ENCODE peak calls at places on chromosomes 3 and 15, in nine cellular contexts. F is HCT116; B is gastrocnemius medialis; I is CD8-positive, alpha-beta T cell; G is adrenal gland; D is tibial artery; V is omental fat pad; U is mesothelial cell of epicardium; Q is chondrocyte. Z is an unnamed sample.

GRCh38 chr3:55859305-55859704 is 372.2 kb upstream of the WNT5A start:
- DNase-seq in F (no peak), B (no peak), I (no peak), G (no peak), D (no peak), V (no peak), U (no peak), Q (no peak), Z (no peak)

GRCh38 chr3:183306798-183307671 is 54.0 kb downstream of the B3GNT5 start:
- DNase-seq in F (no peak), B (peak; percentile 71), I (no peak), G (peak; percentile 77), D (peak; percentile 80), V (no peak), U (no peak), Q (no peak), Z (no peak)

GRCh38 chr15:91168457-91168856 is 68.4 kb downstream of the SV2B start:
- DNase-seq in F (no peak), B (no peak), I (no peak), G (no peak), D (no peak), V (no peak), U (no peak), Q (no peak), Z (no peak)

GRCh38 chr3:59654120-59654952 is 604.5 kb upstream of the CFAP20DC start:
- DNase-seq in F (no peak), B (peak; percentile 16), I (no peak), G (no peak), D (no peak), V (no peak), U (no peak), Q (no peak), Z (no peak)

GRCh38 chr15:70208332-70208731 is 110.6 kb upstream of the TLE3 start:
- DNase-seq in F (no peak), B (no peak), I (no peak), G (no peak), D (no peak), V (no peak), U (no peak), Q (no peak), Z (no peak)

GRCh38 chr15:84736375-84736774 is 12.0 kb upstream of the ZNF592 start:
- DNase-seq in F (no peak), B (no peak), I (peak; percentile 65), G (no peak), D (no peak), V (no peak), U (no peak), Q (no peak), Z (no peak)

GRCh38 chr3:64023187-64023860 is at the start of gene PSMD6:
- DNase-seq in F (peak; percentile 64), B (peak; percentile 78), I (peak; percentile 96), G (peak; percentile 88), D (peak; percentile 89), V (peak; percentile 75), U (peak; percentile 79), Q (peak; percentile 95), Z (peak; percentile 40)

GRCh38 chr3:111070772-111071256 is 802 bp upstream of the NECTIN3 start:
- DNase-seq in F (no peak), B (no peak), I (peak; percentile 50), G (no peak), D (peak; percentile 65), V (peak; percentile 46), U (no peak), Q (peak; percentile 92), Z (no peak)

GRCh38 chr15:41575282-41575681 is 16.3 kb downstream of the TYRO3 start:
- DNase-seq in F (no peak), B (no peak), I (no peak), G (no peak), D (no peak), V (no peak), U (no peak), Q (no peak), Z (no peak)

GRCh38 chr3:45409921-45410320 is 21.5 kb downstream of the LARS2 start:
- DNase-seq in F (no peak), B (peak; percentile 16), I (no peak), G (no peak), D (no peak), V (no peak), U (no peak), Q (no peak), Z (no peak)

GRCh38 chr3:72892870-72893269 is 5.0 kb downstream of the GXYLT2 start:
- DNase-seq in F (no peak), B (no peak), I (no peak), G (no peak), D (no peak), V (no peak), U (no peak), Q (no peak), Z (no peak)

GRCh38 chr15:60017538-60018199 is 13.6 kb downstream of the FOXB1 start:
- DNase-seq in F (no peak), B (no peak), I (no peak), G (no peak), D (no peak), V (no peak), U (no peak), Q (no peak), Z (no peak)

GRCh38 chr15:84645496-84645895 is 8.6 kb downstream of the WDR73 start:
- DNase-seq in F (no peak), B (no peak), I (no peak), G (no peak), D (peak; percentile 58), V (no peak), U (no peak), Q (peak; percentile 78), Z (no peak)

GRCh38 chr15:62126364-62126763 is 38.7 kb downstream of the C2CD4B start:
- DNase-seq in F (no peak), B (no peak), I (no peak), G (no peak), D (no peak), V (no peak), U (no peak), Q (no peak), Z (no peak)

GRCh38 chr3:148493631-148494030 is 204.1 kb upstream of the AGTR1 start:
- DNase-seq in F (no peak), B (no peak), I (no peak), G (no peak), D (no peak), V (no peak), U (no peak), Q (no peak), Z (no peak)

GRCh38 chr3:69861556-69861955 is 122.3 kb downstream of the MITF start:
- DNase-seq in F (no peak), B (no peak), I (no peak), G (no peak), D (no peak), V (no peak), U (no peak), Q (no peak), Z (no peak)
- TF ChIP-seq CTCF in F (no peak), B (no peak), I (no peak), G (no peak), D (no peak), V (no peak), U (no peak), Q (no peak), Z (no peak)

DNA sequence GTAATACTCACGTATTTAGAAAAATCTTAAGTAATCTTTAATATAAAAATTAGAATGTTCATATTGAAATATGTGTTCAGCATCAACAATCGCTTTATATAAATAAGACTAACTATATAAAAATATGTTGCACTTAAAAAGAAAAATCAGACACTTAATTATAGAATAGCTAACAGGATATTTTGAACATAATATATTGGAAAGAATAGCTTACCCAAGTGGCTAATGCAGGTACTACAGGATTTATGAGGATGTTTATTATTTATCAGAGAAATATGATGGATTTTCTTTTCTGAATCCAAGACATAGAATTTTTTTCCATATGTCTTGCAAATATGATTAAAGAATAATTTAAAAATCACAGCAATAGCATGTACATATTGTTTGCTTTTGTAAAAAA is 567.9 kb upstream of the GBE1 start:
- DNase-seq in F (no peak), B (no peak), I (no peak), G (no peak), D (no peak), V (no peak), U (no peak), Q (no peak), Z (no peak)
- TF ChIP-seq CTCF in F (peak; percentile 20), B (no peak), I (no peak), G (peak; percentile 45), D (no peak), V (no peak), U (peak; percentile 77), Q (peak; percentile 77), Z (peak; percentile 29)

DNA sequence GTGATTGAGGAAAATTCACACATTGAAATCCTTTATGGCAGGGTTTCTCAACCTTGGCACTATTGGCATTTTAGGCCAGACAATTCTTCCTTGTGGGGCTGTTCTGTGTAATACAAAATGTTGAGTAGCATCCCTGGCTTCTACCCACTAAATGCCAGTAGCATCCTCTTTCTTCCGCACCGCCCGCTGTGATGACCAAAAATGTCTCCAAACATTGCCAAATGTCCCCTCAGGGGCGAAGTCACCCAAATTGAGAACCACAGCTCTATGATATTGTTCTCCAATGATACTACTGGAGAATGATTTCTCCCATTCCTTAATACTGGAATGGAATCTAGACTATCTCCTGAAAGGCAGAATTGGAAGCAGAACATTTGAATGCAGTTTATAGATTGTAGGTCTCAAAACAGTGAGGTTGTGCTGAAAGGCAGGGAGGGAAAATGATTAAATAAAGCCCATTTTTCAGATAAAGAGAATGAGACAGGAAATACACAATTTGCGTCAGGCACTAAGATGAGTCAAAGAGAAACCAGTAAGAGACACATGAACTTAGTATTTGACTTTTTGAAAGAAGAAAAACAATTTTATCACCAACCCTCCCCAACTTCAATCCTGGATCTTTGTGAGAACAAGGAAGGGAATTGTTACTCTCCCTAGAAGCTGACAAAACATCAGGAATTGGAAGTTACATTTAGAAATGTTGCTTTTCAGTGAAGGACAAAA is 101.6 kb upstream of the TNIK start:
- DNase-seq in F (no peak), B (no peak), I (no peak), G (no peak), D (no peak), V (no peak), U (no peak), Q (no peak), Z (no peak)
- TF ChIP-seq CTCF in F (no peak), B (no peak), I (no peak), G (no peak), D (no peak), V (no peak), U (no peak), Q (no peak), Z (no peak)

GRCh38 chr3:102531686-102532085 is 96.9 kb downstream of the ZPLD1 start:
- DNase-seq in F (no peak), B (no peak), I (no peak), G (no peak), D (no peak), V (no peak), U (no peak), Q (no peak), Z (no peak)

GRCh38 chr3:102532901-102533300 is 98.1 kb downstream of the ZPLD1 start:
- DNase-seq in F (no peak), B (no peak), I (no peak), G (no peak), D (no peak), V (no peak), U (no peak), Q (no peak), Z (no peak)

GRCh38 chr3:102537122-102537521 is 102.3 kb downstream of the ZPLD1 start:
- DNase-seq in F (no peak), B (no peak), I (no peak), G (no peak), D (no peak), V (no peak), U (no peak), Q (no peak), Z (no peak)

GRCh38 chr3:102533784-102534183 is 99.0 kb downstream of the ZPLD1 start:
- DNase-seq in F (no peak), B (no peak), I (no peak), G (no peak), D (no peak), V (no peak), U (no peak), Q (no peak), Z (no peak)

GRCh38 chr3:102536479-102536878 is 101.7 kb downstream of the ZPLD1 start:
- DNase-seq in F (peak; percentile 26), B (no peak), I (no peak), G (no peak), D (no peak), V (no peak), U (no peak), Q (no peak), Z (peak; percentile 2)
- TF ChIP-seq CTCF in F (peak; percentile 34), B (peak; percentile 28), I (peak; percentile 9), G (peak; percentile 55), D (peak; percentile 48), V (no peak), U (peak; percentile 57), Q (peak; percentile 83), Z (peak; percentile 30)